ENCODE peak calls at places on chromosomes 4 and X, in nine cellular contexts. M, O, E, T, J, H, W, N and A are unnamed samples.

GRCh38 chr4:40940317-40940720 is 190.6 kb downstream of the NSUN7 start:
- DNase-seq in M (no peak), O (no peak), E (no peak), H (no peak), W (no peak), T (no peak), J (no peak), N (no peak), A (no peak)

GRCh38 chrX:147838465-147839131 is 73.1 kb upstream of the FMR1 start:
- DNase-seq in O (no peak), N (no peak), H (peak), M (peak), W (peak), T (no peak), E (peak), J (no peak), A (peak)

GRCh38 chr4:15396157-15396800 is 31.6 kb upstream of the C1QTNF7 start:
- DNase-seq in H (peak), E (peak), M (peak), O (peak), J (peak), W (peak), T (peak), N (no peak), A (peak)

GRCh38 chrX:149456476-149457245 is 48.4 kb downstream of the IDS start:
- DNase-seq in W (no peak), N (no peak), T (no peak), J (no peak), M (peak), O (no peak), E (peak), H (no peak), A (no peak)

GRCh38 chr4:40289366-40290188 is 45.6 kb upstream of the CHRNA9 start:
- DNase-seq in E (peak), J (no peak), H (peak), O (no peak), M (peak), T (peak), W (peak), N (no peak), A (no peak)

GRCh38 chrX:2819345-2820130 is 9.2 kb upstream of the GYG2 start:
- DNase-seq in J (peak), T (no peak), O (no peak), N (no peak), W (peak), E (peak), H (peak), M (peak), A (peak)

GRCh38 chr4:148442830-148443549 is 776 bp upstream of the NR3C2 start:
- DNase-seq in N (no peak), W (no peak), J (no peak), O (no peak), H (peak), E (no peak), T (peak), M (peak), A (peak)

GRCh38 chr4:16199132-16199531 is 27.1 kb downstream of the TAPT1 start:
- DNase-seq in M (peak), E (peak), W (peak), T (no peak), N (no peak), O (no peak), H (peak), J (no peak), A (peak)

GRCh38 chrX:45850197-45850774 is 649.6 kb upstream of the DIPK2B start:
- DNase-seq in O (peak), H (peak), T (peak), J (peak), E (peak), W (peak), M (peak), N (no peak), A (no peak)

GRCh38 chrX:39726810-39727209 is 370.9 kb downstream of the BCOR start:
- DNase-seq in H (no peak), W (no peak), M (no peak), N (no peak), T (peak), J (no peak), O (no peak), E (peak), A (no peak)

GRCh38 chr4:6907658-6908191 is 1.9 kb upstream of the TBC1D14 start:
- DNase-seq in E (peak), T (no peak), O (no peak), M (peak), H (no peak), W (peak), J (no peak), N (no peak), A (peak)

GRCh38 chrX:30275498-30275897 is 28.6 kb downstream of the MAGEB1 start:
- DNase-seq in O (no peak), E (peak), M (peak), W (peak), T (peak), J (no peak), N (no peak), H (no peak), A (no peak)

GRCh38 chr4:95084584-95084983 is 326.8 kb downstream of the BMPR1B start:
- DNase-seq in T (no peak), E (peak), N (no peak), O (no peak), M (no peak), W (peak), J (no peak), H (no peak), A (no peak)

GRCh38 chr4:185580699-185581098 is 45.4 kb upstream of the PDLIM3 start:
- DNase-seq in O (no peak), H (no peak), T (no peak), W (peak), N (no peak), J (no peak), M (no peak), E (peak), A (no peak)